ENCODE peak calls at places on chromosomes 16 and 17, in five cellular contexts. O is NCI-H748 treated with DMSO at 0.1 percent for 48 hours, E is upper lobe of right lung, G is astrocyte of the hippocampus, P is NCI-H1092 treated with DMSO at 0.1 percent for 48 hours. S is an unnamed sample.

GRCh38 chr16:70738083-70738977 is 52.5 kb upstream of the MTSS2 start:
- DNase-seq in O (no peak), P (peak; percentile 21), E (peak; percentile 85), G (peak; percentile 75), S (peak; percentile 5)

GRCh38 chr17:10614536-10615155 is 42.5 kb downstream of the MYH3 start:
- DNase-seq in G (peak; percentile 66), O (no peak), E (no peak), P (peak; percentile 19), S (peak; percentile 23)

GRCh38 chr16:66588981-66589713 is 9.9 kb downstream of the CMTM2 start:
- DNase-seq in E (peak; percentile 82), O (no peak), G (peak; percentile 15), P (no peak), S (peak; percentile 2)

GRCh38 chr17:17868637-17869522 is 32.1 kb upstream of the SREBF1 start:
- DNase-seq in P (no peak), G (no peak), E (no peak), O (no peak), S (no peak)

GRCh38 chr16:58128181-58128631 is 975 bp downstream of the CFAP20 start:
- DNase-seq in G (no peak), P (peak; percentile 9), O (no peak), E (no peak), S (no peak)

GRCh38 chr17:77872199-77872598 is 86.3 kb upstream of the TNRC6C start:
- DNase-seq in E (peak; percentile 10), P (no peak), O (no peak), G (no peak), S (no peak)

GRCh38 chr16:50326835-50327465 is 41.8 kb downstream of the BRD7 start:
- DNase-seq in O (no peak), P (no peak), E (no peak), G (no peak), S (no peak)

GRCh38 chr17:77474292-77474988 is 333.7 kb downstream of the SEC14L1 start:
- DNase-seq in P (no peak), E (no peak), O (no peak), G (peak; percentile 73), S (no peak)

GRCh38 chr17:74387365-74388218 is 20.3 kb downstream of the GPR142 start:
- DNase-seq in O (no peak), P (no peak), G (no peak), E (no peak), S (no peak)

GRCh38 chr17:48175692-48176450 is 68.3 kb downstream of the SNX11 start:
- DNase-seq in P (no peak), O (no peak), E (no peak), G (peak; percentile 85), S (no peak)

GRCh38 chr16:70695351-70696070 is 9.7 kb upstream of the MTSS2 start:
- DNase-seq in P (peak; percentile 82), O (no peak), G (no peak), E (peak; percentile 86), S (peak; percentile 42)

GRCh38 chr17:43780135-43780534 is at the start of gene CFAP97D1:
- DNase-seq in G (no peak), O (no peak), E (no peak), P (no peak), S (no peak)

GRCh38 chr17:61837175-61838051 is 25.9 kb downstream of the BRIP1 start:
- DNase-seq in G (peak; percentile 78), E (no peak), O (peak; percentile 25), P (peak; percentile 7), S (peak; percentile 78)

GRCh38 chr16:67752641-67753040 is 33.5 kb upstream of the GFOD2 start:
- DNase-seq in O (no peak), P (no peak), E (no peak), G (no peak), S (no peak)

GRCh38 chr17:78883533-78884131 is 19.4 kb downstream of the CEP295NL start:
- DNase-seq in P (peak; percentile 78), O (peak; percentile 20), E (peak; percentile 80), G (peak; percentile 97), S (peak; percentile 93)

GRCh38 chr17:39069114-39069756 is 82.2 kb downstream of the PLXDC1 start:
- DNase-seq in E (no peak), P (peak; percentile 22), G (peak; percentile 65), O (no peak), S (peak; percentile 78)

GRCh38 chr17:45036696-45037095 is 14.7 kb downstream of the DCAKD start:
- DNase-seq in O (no peak), P (no peak), G (no peak), E (no peak), S (peak; percentile 26)

GRCh38 chr17:83064021-83064731 is 15.2 kb upstream of the METRNL start:
- DNase-seq in P (no peak), G (no peak), O (no peak), E (peak; percentile 63), S (no peak)